ENCODE peak calls at places on chromosome 9, in seven cellular contexts. A is IMR-90, B is A549, O is uterus, I is tibial nerve, X is right lobe of liver, P is HCT116. S is an unnamed sample.

GRCh38 chr9:134650431-134651190 is 9.0 kb downstream of the COL5A1 start:
- DNase-seq in A (no peak), B (no peak), O (no peak), I (no peak), X (no peak), P (no peak), S (no peak)

GRCh38 chr9:16133556-16134227 is 580.8 kb downstream of the CCDC171 start:
- DNase-seq in A (peak; percentile 48), B (peak; percentile 79), O (no peak), I (no peak), X (peak; percentile 59), P (peak; percentile 70), S (peak; percentile 57)

GRCh38 chr9:130451509-130452388 is 7.0 kb downstream of the ASS1 start:
- DNase-seq in A (peak; percentile 95), B (peak; percentile 70), O (peak; percentile 93), I (peak; percentile 69), X (peak; percentile 90), P (no peak), S (peak; percentile 99)

GRCh38 chr9:99778308-99778707 is 43.4 kb upstream of the NR4A3 start:
- DNase-seq in A (peak; percentile 89), B (peak; percentile 27), O (no peak), I (no peak), X (no peak), P (peak; percentile 49), S (no peak)

GRCh38 chr9:29656641-29657406 is 2083.5 kb upstream of the C9orf72 start:
- DNase-seq in A (no peak), B (no peak), O (no peak), I (no peak), X (no peak), P (no peak), S (no peak)

GRCh38 chr9:133089271-133089671 is 27.5 kb downstream of the CEL start:
- DNase-seq in A (no peak), B (peak; percentile 17), O (no peak), I (no peak), X (no peak), P (no peak), S (no peak)

GRCh38 chr9:14769235-14769580 is 46.7 kb upstream of the CER1 start:
- DNase-seq in A (peak; percentile 5), B (peak; percentile 57), O (no peak), I (no peak), X (no peak), P (peak; percentile 10), S (no peak)

GRCh38 chr9:31065691-31066090 is 1318.8 kb upstream of the ACO1 start:
- DNase-seq in A (no peak), B (no peak), O (no peak), I (no peak), X (no peak), P (no peak), S (no peak)

GRCh38 chr9:99143661-99144060 is 38.7 kb downstream of the TGFBR1 start:
- DNase-seq in A (no peak), B (no peak), O (no peak), I (no peak), X (no peak), P (no peak), S (no peak)

GRCh38 chr9:86641970-86642369 is 287.8 kb upstream of the TUT7 start:
- DNase-seq in A (no peak), B (no peak), O (no peak), I (no peak), X (no peak), P (no peak), S (no peak)

GRCh38 chr9:95076696-95077052 is 240.8 kb downstream of the FANCC start:
- DNase-seq in A (no peak), B (no peak), O (no peak), I (no peak), X (no peak), P (no peak), S (no peak)

GRCh38 chr9:85528142-85528541 is 213.6 kb downstream of the AGTPBP1 start:
- DNase-seq in A (no peak), B (no peak), O (no peak), I (no peak), X (no peak), P (no peak), S (no peak)

GRCh38 chr9:36764364-36765076 is 191.8 kb downstream of the MELK start:
- DNase-seq in A (no peak), B (peak; percentile 24), O (no peak), I (no peak), X (no peak), P (no peak), S (no peak)

DNA sequence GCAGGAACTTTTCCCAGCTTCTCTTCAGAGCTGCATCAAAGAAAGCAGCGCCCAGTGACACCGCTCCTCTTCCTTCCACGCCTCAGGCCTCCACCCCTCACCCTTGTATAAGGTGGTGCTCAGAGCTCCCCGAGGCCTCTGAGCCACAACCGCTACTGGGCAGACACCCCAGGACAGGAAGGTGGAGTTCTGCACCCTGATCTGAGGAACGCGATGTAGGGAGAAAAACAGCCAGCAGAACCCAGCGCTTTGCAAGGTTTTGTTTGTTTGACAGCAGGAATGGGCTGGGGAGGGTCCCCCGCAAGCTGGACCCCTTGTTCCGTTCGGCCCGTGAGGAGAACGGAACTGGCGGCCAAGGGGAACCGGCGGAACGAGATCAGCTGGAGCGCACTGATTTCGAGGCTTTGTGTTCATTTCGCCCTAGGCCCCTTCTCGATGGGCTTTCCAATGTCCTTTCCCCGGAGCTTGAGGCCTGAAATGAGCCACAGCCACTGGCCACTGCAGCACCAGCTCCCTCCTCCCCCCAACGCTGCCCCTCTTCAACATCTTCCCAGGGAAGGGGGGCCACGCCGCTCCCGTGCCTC is 4.1 kb downstream of the EDF1 start:
- DNase-seq in A (no peak), B (no peak), O (no peak), I (no peak), X (no peak), P (no peak), S (no peak)
- TF ChIP-seq POLR2A in A (no peak), B (no peak), O (no peak), I (no peak), X (no peak), P (no peak), S (no peak)

GRCh38 chr9:89865981-89866380 is 261.2 kb downstream of the GADD45G start:
- DNase-seq in A (no peak), B (no peak), O (no peak), I (no peak), X (no peak), P (no peak), S (no peak)

GRCh38 chr9:89864731-89865130 is 259.9 kb downstream of the GADD45G start:
- DNase-seq in A (no peak), B (no peak), O (no peak), I (no peak), X (no peak), P (no peak), S (no peak)

GRCh38 chr9:89863837-89864236 is 259.0 kb downstream of the GADD45G start:
- DNase-seq in A (no peak), B (no peak), O (no peak), I (no peak), X (no peak), P (no peak), S (no peak)

GRCh38 chr9:89864257-89864656 is 259.4 kb downstream of the GADD45G start:
- DNase-seq in A (no peak), B (no peak), O (no peak), I (no peak), X (no peak), P (no peak), S (no peak)

GRCh38 chr9:89865357-89865756 is 260.5 kb downstream of the GADD45G start:
- DNase-seq in A (no peak), B (no peak), O (no peak), I (no peak), X (no peak), P (no peak), S (no peak)
- H3K4me3 ChIP-seq in A (no peak overlapping the region), B (no peak overlapping the region), O (no peak overlapping the region), I (no peak overlapping the region), X (no peak overlapping the region), P (no peak overlapping the region), S (no peak overlapping the region)

GRCh38 chr9:121651295-121652036 is at the start of gene DAB2IP:
- DNase-seq in A (peak; percentile 39), B (no peak), O (peak; percentile 82), I (no peak), X (peak; percentile 81), P (no peak), S (peak; percentile 79)
- TF ChIP-seq POLR2A in A (no peak), B (peak; percentile 27), O (peak; percentile 62), I (no peak), X (peak; percentile 53), P (no peak), S (peak; percentile 59)

GRCh38 chr9:124410321-124410913 is 4.8 kb downstream of the PSMB7 start:
- DNase-seq in A (no peak), B (no peak), O (no peak), I (no peak), X (no peak), P (no peak), S (no peak)
- H3K4me3 ChIP-seq in A (no peak overlapping the region), B (no peak overlapping the region), O (no peak overlapping the region), I (no peak overlapping the region), X (no peak overlapping the region), P (no peak overlapping the region), S (no peak overlapping the region)

GRCh38 chr9:26945591-26945990 is 1.5 kb downstream of the PLAA start:
- DNase-seq in A (no peak), B (no peak), O (no peak), I (no peak), X (no peak), P (no peak), S (no peak)

GRCh38 chr9:26949604-26950003 is 2.6 kb upstream of the PLAA start:
- DNase-seq in A (peak; percentile 24), B (peak; percentile 12), O (no peak), I (no peak), X (no peak), P (peak; percentile 64), S (no peak)

GRCh38 chr9:26947736-26948135 is 694 bp upstream of the PLAA start:
- DNase-seq in A (no peak), B (no peak), O (no peak), I (no peak), X (no peak), P (no peak), S (no peak)

GRCh38 chr9:26950521-26950920 is 3.5 kb upstream of the PLAA start:
- DNase-seq in A (no peak), B (no peak), O (no peak), I (no peak), X (no peak), P (no peak), S (no peak)

DNA sequence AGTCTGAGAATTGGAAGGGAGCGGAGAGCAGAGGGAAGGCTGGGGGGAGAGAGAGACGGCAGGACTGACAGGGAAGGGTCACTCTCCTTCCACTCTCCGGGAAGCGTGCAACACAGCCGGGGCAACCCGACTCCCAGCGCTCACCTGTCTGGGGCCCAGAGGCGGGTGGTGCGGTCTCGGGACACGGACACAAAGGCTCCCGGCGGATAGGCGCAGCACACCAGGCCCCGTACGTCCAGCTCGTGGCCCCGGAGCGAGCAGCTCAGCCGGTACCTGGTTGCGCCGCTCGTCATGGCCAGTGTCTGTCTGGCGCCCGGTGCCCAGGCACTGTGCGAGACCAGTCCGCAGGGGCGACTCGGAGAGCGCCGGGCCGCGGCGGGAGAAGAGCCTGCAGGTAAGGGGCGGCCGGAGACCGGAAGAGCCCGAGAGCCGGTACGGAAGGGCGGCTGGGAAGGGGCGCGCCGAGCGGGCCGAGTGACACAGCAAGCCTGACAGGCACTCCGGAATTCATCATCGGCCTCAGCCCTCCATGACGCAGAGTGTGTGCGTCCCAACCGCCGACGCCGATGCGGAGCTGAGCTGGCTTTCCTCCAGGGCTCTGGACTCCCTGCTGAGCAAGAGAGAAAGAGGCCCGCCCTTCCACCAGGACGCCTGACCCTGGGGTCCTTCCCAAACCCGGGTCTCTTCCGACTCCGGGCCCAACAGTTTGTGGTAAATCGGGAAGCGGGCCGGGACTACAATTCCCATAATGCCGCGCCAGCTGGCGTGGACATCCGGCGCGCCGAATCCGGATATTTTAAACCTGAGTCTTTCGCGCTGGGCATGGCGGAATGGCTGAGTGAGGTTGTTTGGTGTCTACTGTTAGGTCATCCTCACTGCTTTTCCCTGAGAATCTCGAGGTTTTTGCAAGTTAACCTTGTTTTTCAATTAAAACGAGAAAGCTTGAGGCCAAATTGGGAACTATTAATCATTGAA is at the start of gene PLAA:
- DNase-seq in A (peak; percentile 92), B (peak; percentile 94), O (peak; percentile 86), I (peak; percentile 87), X (peak; percentile 92), P (peak; percentile 85), S (peak; percentile 90)
- TF ChIP-seq POLR2A in A (peak; percentile 74), B (no peak), O (peak; percentile 36), I (no peak), X (peak; percentile 78), P (peak; percentile 49), S (peak; percentile 66)

S was measured in thyroid gland.